ENCODE peak calls at places on chromosomes 16 and 17, in eight cellular contexts. P, D, T, Z, S, I, A and W are unnamed samples.
A peak's percentile ranks its signal among the peaks of the same experiment; 100 is the strongest.

GRCh38 chr17:68480885-68481284 is 23.6 kb upstream of the WIPI1 start:
- DNase-seq in P (no peak), D (no peak), T (no peak), Z (no peak), S (no peak), I (no peak), A (no peak), W (no peak)

GRCh38 chr17:16486373-16487250 is 5.4 kb downstream of the LRRC75A start:
- DNase-seq in P (peak; percentile 79), D (no peak), T (no peak), Z (peak; percentile 69), S (peak; percentile 27), I (peak; percentile 44), A (peak; percentile 93), W (no peak)

GRCh38 chr17:66268247-66268927 is 34.0 kb upstream of the PRKCA start:
- DNase-seq in P (no peak), D (peak; percentile 65), T (no peak), Z (peak; percentile 76), S (no peak), I (peak; percentile 89), A (no peak), W (no peak)

GRCh38 chr16:27319257-27319965 is 5.6 kb downstream of the IL4R start:
- DNase-seq in P (no peak), D (no peak), T (no peak), Z (no peak), S (no peak), I (no peak), A (no peak), W (no peak)

GRCh38 chr16:11257131-11257938 is 1.3 kb upstream of the SOCS1 start:
- DNase-seq in P (peak; percentile 67), D (no peak), T (peak; percentile 79), Z (peak; percentile 88), S (peak; percentile 55), I (peak; percentile 84), A (peak; percentile 74), W (peak; percentile 52)

GRCh38 chr17:45311762-45312476 is 4.9 kb downstream of the MAP3K14 start:
- DNase-seq in P (no peak), D (no peak), T (peak; percentile 96), Z (no peak), S (no peak), I (peak; percentile 63), A (no peak), W (peak; percentile 26)

GRCh38 chr16:62404857-62405611 is 368.8 kb upstream of the CDH8 start:
- DNase-seq in P (no peak), D (no peak), T (no peak), Z (no peak), S (no peak), I (no peak), A (no peak), W (no peak)

GRCh38 chr17:77834170-77835115 is 124.1 kb upstream of the TNRC6C start:
- DNase-seq in P (no peak), D (peak; percentile 33), T (peak; percentile 59), Z (peak; percentile 90), S (peak; percentile 62), I (peak; percentile 86), A (peak; percentile 69), W (no peak)

GRCh38 chr16:75320435-75320834 is 69.0 kb upstream of the BCAR1 start:
- DNase-seq in P (no peak), D (no peak), T (peak; percentile 46), Z (peak; percentile 37), S (no peak), I (no peak), A (peak; percentile 79), W (no peak)

GRCh38 chr17:55959756-55960155 is 193.5 kb upstream of the ANKFN1 start:
- DNase-seq in P (no peak), D (no peak), T (no peak), Z (no peak), S (no peak), I (no peak), A (no peak), W (peak; percentile 75)

GRCh38 chr17:42843358-42843934 is 934 bp upstream of the AOC2 start:
- DNase-seq in P (no peak), D (peak; percentile 48), T (peak; percentile 37), Z (peak; percentile 82), S (peak; percentile 37), I (peak; percentile 74), A (no peak), W (no peak)

GRCh38 chr17:50682441-50682840 is 25.3 kb downstream of the ANKRD40 start:
- DNase-seq in P (no peak), D (no peak), T (no peak), Z (no peak), S (no peak), I (no peak), A (no peak), W (no peak)

GRCh38 chr16:47713225-47713595 is 252.1 kb downstream of the PHKB start:
- DNase-seq in P (no peak), D (peak; percentile 33), T (peak; percentile 40), Z (peak; percentile 27), S (no peak), I (peak; percentile 95), A (no peak), W (peak; percentile 20)

GRCh38 chr17:9244066-9245052 is 223.0 kb downstream of the NTN1 start:
- DNase-seq in P (peak; percentile 89), D (peak; percentile 79), T (no peak), Z (peak; percentile 80), S (peak; percentile 85), I (peak; percentile 88), A (no peak), W (no peak)

GRCh38 chr17:56112086-56112485 is 41.2 kb upstream of the ANKFN1 start:
- DNase-seq in P (no peak), D (no peak), T (no peak), Z (peak; percentile 73), S (peak; percentile 28), I (peak; percentile 64), A (no peak), W (no peak)

GRCh38 chr17:60231691-60232090 is 81.9 kb downstream of the CA4 start:
- DNase-seq in P (no peak), D (no peak), T (no peak), Z (peak; percentile 47), S (peak; percentile 28), I (peak; percentile 58), A (no peak), W (no peak)

GRCh38 chr17:74649909-74650308 is 26.4 kb upstream of the CD300E start:
- DNase-seq in P (no peak), D (no peak), T (no peak), Z (no peak), S (no peak), I (no peak), A (no peak), W (no peak)
- H3K4me3 ChIP-seq in P (no peak overlapping the region), D (no peak overlapping the region), T (no peak overlapping the region), Z (no peak overlapping the region), S (no peak overlapping the region), I (no peak overlapping the region), A (no peak overlapping the region), W (no peak overlapping the region)

GRCh38 chr16:28935924-28936783 is 4.4 kb downstream of the CD19 start:
- DNase-seq in P (peak; percentile 94), D (no peak), T (peak; percentile 92), Z (peak; percentile 56), S (no peak), I (peak; percentile 42), A (peak; percentile 60), W (peak; percentile 69)
- H3K4me3 ChIP-seq in P (no peak overlapping the region), D (no peak overlapping the region), T (no peak overlapping the region), Z (peak overlapping the region; percentile 4), S (no peak overlapping the region), I (no peak overlapping the region), A (no peak overlapping the region), W (peak overlapping the region; percentile 18)

GRCh38 chr17:58327363-58328194 is 1.0 kb downstream of the TSPOAP1 start:
- DNase-seq in P (no peak), D (no peak), T (no peak), Z (no peak), S (no peak), I (no peak), A (no peak), W (no peak)

GRCh38 chr17:58329035-58329807 is 626 bp upstream of the TSPOAP1 start:
- DNase-seq in P (no peak), D (no peak), T (peak; percentile 99), Z (no peak), S (no peak), I (no peak), A (peak; percentile 72), W (peak; percentile 97)

GRCh38 chr17:58329808-58330543 is 1.4 kb upstream of the TSPOAP1 start:
- DNase-seq in P (no peak), D (no peak), T (peak; percentile 95), Z (no peak), S (no peak), I (no peak), A (no peak), W (peak; percentile 72)

GRCh38 chr17:58326609-58327341 is 1.8 kb downstream of the TSPOAP1 start:
- DNase-seq in P (no peak), D (no peak), T (peak; percentile 22), Z (no peak), S (no peak), I (no peak), A (no peak), W (no peak)

DNA sequence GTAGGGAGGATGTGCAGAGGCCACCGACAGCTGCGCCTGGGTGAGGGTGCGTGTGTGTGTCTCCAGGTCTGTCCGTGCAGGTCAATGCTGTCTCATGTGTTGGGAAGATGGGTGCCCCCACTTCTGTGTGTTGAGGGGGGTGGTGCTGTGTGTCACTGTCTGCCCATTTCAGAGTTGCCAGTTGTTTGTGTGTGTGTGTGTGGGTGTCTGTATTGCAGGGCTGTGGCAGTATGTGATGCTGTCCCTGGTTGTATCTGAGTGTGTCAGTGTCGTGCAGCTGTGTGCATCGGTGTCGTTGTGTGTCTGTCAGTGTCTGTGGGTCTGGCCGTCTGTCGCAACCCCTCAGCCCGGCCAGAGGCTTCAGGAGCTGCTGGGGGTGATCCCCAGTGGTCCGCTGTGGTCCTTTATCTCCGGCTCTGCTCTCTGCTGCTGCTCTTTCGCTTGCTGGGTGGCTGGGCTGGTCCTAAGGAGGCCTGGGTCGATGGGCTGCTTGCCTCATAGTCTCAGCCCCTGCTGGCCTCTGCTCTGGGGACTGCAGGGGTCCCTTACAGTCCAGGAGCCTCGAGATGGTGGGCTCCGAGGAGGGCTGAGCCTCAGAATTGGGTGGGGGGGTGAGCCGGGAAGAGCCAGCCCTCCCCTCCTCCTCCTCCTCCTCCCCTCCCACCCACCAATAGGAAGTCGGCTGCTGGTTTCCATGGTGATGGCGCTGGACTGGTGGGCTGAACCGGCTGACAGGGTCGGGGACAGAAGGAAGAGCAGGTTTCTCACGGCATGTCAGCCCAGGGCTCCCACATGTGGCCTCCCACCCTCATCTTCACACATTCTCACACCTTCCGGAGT is at the start of gene TSPOAP1:
- DNase-seq in P (peak; percentile 65), D (no peak), T (peak; percentile 98), Z (no peak), S (no peak), I (no peak), A (peak; percentile 85), W (peak; percentile 81)
- H3K4me3 ChIP-seq in P (no peak within 1 kb of the TSS), D (no peak within 1 kb of the TSS), T (peak within 1 kb of the TSS; percentile 94), Z (no peak within 1 kb of the TSS), S (no peak within 1 kb of the TSS), I (no peak within 1 kb of the TSS), A (peak within 1 kb of the TSS; percentile 57), W (peak within 1 kb of the TSS; percentile 100)

DNA sequence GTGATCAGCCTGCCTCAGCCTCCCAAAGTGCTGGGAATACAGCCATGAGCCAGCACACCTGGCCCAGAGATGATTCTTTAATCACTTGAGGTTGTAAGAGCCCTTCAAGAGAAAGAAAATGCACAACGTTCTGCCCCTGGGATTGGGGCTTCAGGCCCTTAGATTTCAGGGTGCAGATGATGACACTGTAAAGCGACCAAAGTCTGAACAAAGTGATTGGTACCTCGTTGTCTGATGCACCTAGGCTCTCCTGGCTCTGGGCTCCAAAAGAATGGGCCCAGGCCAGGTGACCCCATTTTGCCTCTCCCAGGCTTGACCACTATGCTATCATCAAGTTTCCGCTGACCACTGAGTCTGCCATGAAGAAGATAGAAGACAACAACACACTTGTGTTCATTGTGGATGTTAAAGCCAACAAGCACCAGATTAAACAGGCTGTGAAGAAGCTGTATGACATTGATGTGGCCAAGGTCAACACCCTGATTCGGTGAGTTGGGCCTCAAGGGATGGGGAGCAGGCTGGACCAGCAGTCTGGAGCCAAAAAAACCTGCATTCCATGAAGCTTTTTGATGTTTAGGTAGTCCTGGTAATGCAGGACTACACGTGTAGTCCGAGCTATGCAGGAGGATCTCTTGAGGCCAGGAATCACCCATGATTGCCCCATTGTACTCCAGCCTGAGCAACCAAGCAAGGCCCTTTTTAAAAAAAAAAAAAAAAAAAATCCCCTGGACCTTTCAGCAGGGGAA is 2.8 kb downstream of the RPL23A start:
- DNase-seq in P (no peak), D (no peak), T (no peak), Z (no peak), S (no peak), I (no peak), A (no peak), W (no peak)
- H3K4me3 ChIP-seq in P (no peak overlapping the region), D (peak overlapping the region; percentile 25), T (peak overlapping the region; percentile 95), Z (peak overlapping the region; percentile 89), S (no peak overlapping the region), I (no peak overlapping the region), A (no peak overlapping the region), W (no peak overlapping the region)